ENCODE peak calls at places on chromosomes 6 and 20, in seven cellular contexts. One of them, this sample, is unnamed.

GRCh38 chr6:54125493-54125892 is 14.2 kb downstream of the MLIP start:
- DNase-seq in HepG2: no peak
- DNase-seq in stromal cell of bone marrow: no peak
- DNase-seq in HTR-8/SVneo: no peak
- DNase-seq in cardiac muscle cell: no peak
- DNase-seq in amniotic epithelial cell: no peak
- DNase-seq in astrocyte of the spinal cord: no peak
- DNase-seq in this sample: no peak

GRCh38 chr20:22826306-22827230 is 208.5 kb upstream of the SSTR4 start:
- DNase-seq in amniotic epithelial cell: no peak
- DNase-seq in HTR-8/SVneo: no peak
- DNase-seq in astrocyte of the spinal cord: no peak
- DNase-seq in cardiac muscle cell: no peak
- DNase-seq in HepG2: no peak
- DNase-seq in stromal cell of bone marrow: no peak
- DNase-seq in this sample: no peak

GRCh38 chr20:23879811-23880374 is 345 bp upstream of the CST5 start:
- DNase-seq in astrocyte of the spinal cord: no peak
- DNase-seq in cardiac muscle cell: no peak
- DNase-seq in HepG2: peak; percentile 82
- DNase-seq in HTR-8/SVneo: no peak
- DNase-seq in stromal cell of bone marrow: no peak
- DNase-seq in amniotic epithelial cell: no peak
- DNase-seq in this sample: no peak

GRCh38 chr20:63955846-63956663 is at the start of gene UCKL1:
- DNase-seq in stromal cell of bone marrow: peak; percentile 83
- DNase-seq in amniotic epithelial cell: peak; percentile 85
- DNase-seq in HTR-8/SVneo: peak; percentile 98
- DNase-seq in astrocyte of the spinal cord: peak; percentile 94
- DNase-seq in HepG2: peak; percentile 91
- DNase-seq in cardiac muscle cell: peak; percentile 95
- DNase-seq in this sample: peak; percentile 93

GRCh38 chr6:104486003-104486402 is 373.7 kb downstream of the HACE1 start:
- DNase-seq in HepG2: no peak
- DNase-seq in stromal cell of bone marrow: no peak
- DNase-seq in cardiac muscle cell: no peak
- DNase-seq in HTR-8/SVneo: no peak
- DNase-seq in astrocyte of the spinal cord: no peak
- DNase-seq in amniotic epithelial cell: peak; percentile 3
- DNase-seq in this sample: no peak

GRCh38 chr6:73652637-73653570 is 888 bp downstream of the SLC17A5 start:
- DNase-seq in cardiac muscle cell: peak; percentile 54
- DNase-seq in stromal cell of bone marrow: no peak
- DNase-seq in astrocyte of the spinal cord: peak; percentile 54
- DNase-seq in HepG2: peak; percentile 80
- DNase-seq in amniotic epithelial cell: peak; percentile 33
- DNase-seq in HTR-8/SVneo: peak; percentile 56
- DNase-seq in this sample: peak; percentile 72

GRCh38 chr6:22875845-22876244 is 306.5 kb downstream of the HDGFL1 start:
- DNase-seq in cardiac muscle cell: no peak
- DNase-seq in HTR-8/SVneo: no peak
- DNase-seq in amniotic epithelial cell: no peak
- DNase-seq in astrocyte of the spinal cord: no peak
- DNase-seq in stromal cell of bone marrow: no peak
- DNase-seq in HepG2: no peak
- DNase-seq in this sample: no peak

GRCh38 chr6:158819977-158820632 is 937 bp upstream of the EZR start:
- DNase-seq in amniotic epithelial cell: no peak
- DNase-seq in stromal cell of bone marrow: no peak
- DNase-seq in HTR-8/SVneo: no peak
- DNase-seq in astrocyte of the spinal cord: peak; percentile 10
- DNase-seq in cardiac muscle cell: no peak
- DNase-seq in HepG2: no peak
- DNase-seq in this sample: peak; percentile 7

GRCh38 chr6:152261179-152261578 is 376.0 kb downstream of the SYNE1 start:
- DNase-seq in stromal cell of bone marrow: no peak
- DNase-seq in cardiac muscle cell: no peak
- DNase-seq in HTR-8/SVneo: no peak
- DNase-seq in amniotic epithelial cell: no peak
- DNase-seq in astrocyte of the spinal cord: no peak
- DNase-seq in HepG2: no peak
- DNase-seq in this sample: no peak

GRCh38 chr20:3093861-3094361 is 9.4 kb upstream of the AVP start:
- DNase-seq in HTR-8/SVneo: no peak
- DNase-seq in astrocyte of the spinal cord: no peak
- DNase-seq in amniotic epithelial cell: no peak
- DNase-seq in stromal cell of bone marrow: no peak
- DNase-seq in cardiac muscle cell: no peak
- DNase-seq in HepG2: no peak
- DNase-seq in this sample: peak; percentile 67

GRCh38 chr6:99611148-99611547 is 4.5 kb downstream of the PRDM13 start:
- DNase-seq in stromal cell of bone marrow: no peak
- DNase-seq in astrocyte of the spinal cord: no peak
- DNase-seq in amniotic epithelial cell: no peak
- DNase-seq in cardiac muscle cell: no peak
- DNase-seq in HTR-8/SVneo: no peak
- DNase-seq in HepG2: no peak
- DNase-seq in this sample: no peak